ENCODE peak calls at places on chromosomes 16 and 17, in eight cellular contexts. I, D, K, N, O, V, X and T are unnamed samples.

GRCh38 chr16:54446639-54447038 is 160.1 kb upstream of the IRX3 start:
- DNase-seq in I (no peak), D (peak; percentile 94), K (no peak), N (no peak), O (peak; percentile 63), V (no peak), X (peak; percentile 85), T (no peak)

GRCh38 chr16:1960665-1961630 is 1.6 kb downstream of the NDUFB10 start:
- DNase-seq in I (no peak), D (peak; percentile 50), K (no peak), N (no peak), O (no peak), V (no peak), X (no peak), T (no peak)

GRCh38 chr16:58363746-58364393 is 28.4 kb upstream of the GINS3 start:
- DNase-seq in I (no peak), D (no peak), K (no peak), N (no peak), O (no peak), V (no peak), X (no peak), T (no peak)

GRCh38 chr16:3980311-3981111 is 100.0 kb upstream of the CREBBP start:
- DNase-seq in I (no peak), D (peak; percentile 63), K (no peak), N (no peak), O (peak; percentile 39), V (no peak), X (no peak), T (no peak)

GRCh38 chr17:44672479-44673093 is 16.3 kb downstream of the MEIOC start:
- DNase-seq in I (no peak), D (peak; percentile 53), K (no peak), N (no peak), O (peak; percentile 32), V (no peak), X (no peak), T (no peak)

GRCh38 chr17:15966183-15966878 is 21.4 kb downstream of the ADORA2B start:
- DNase-seq in I (peak; percentile 20), D (peak; percentile 35), K (peak; percentile 31), N (peak; percentile 48), O (no peak), V (no peak), X (no peak), T (no peak)

GRCh38 chr17:9801505-9801904 is 10.1 kb upstream of the DHRS7C start:
- DNase-seq in I (no peak), D (no peak), K (no peak), N (no peak), O (no peak), V (no peak), X (no peak), T (no peak)

GRCh38 chr17:80761421-80761871 is 216.8 kb downstream of the RPTOR start:
- DNase-seq in I (no peak), D (peak; percentile 81), K (no peak), N (no peak), O (peak; percentile 88), V (no peak), X (no peak), T (no peak)

GRCh38 chr16:22670551-22670970 is 143.4 kb upstream of the HS3ST2 start:
- DNase-seq in I (peak; percentile 29), D (peak; percentile 18), K (no peak), N (no peak), O (peak; percentile 96), V (peak; percentile 59), X (no peak), T (peak; percentile 76)

GRCh38 chr17:78395186-78395585 is 16.7 kb downstream of the PGS1 start:
- DNase-seq in I (no peak), D (no peak), K (no peak), N (no peak), O (no peak), V (no peak), X (no peak), T (no peak)

GRCh38 chr16:12390644-12391043 is 413.0 kb downstream of the CPPED1 start:
- DNase-seq in I (no peak), D (peak; percentile 61), K (no peak), N (no peak), O (no peak), V (no peak), X (no peak), T (no peak)

GRCh38 chr17:82152556-82153294 is 54.7 kb upstream of the FASN start:
- DNase-seq in I (no peak), D (no peak), K (peak; percentile 58), N (no peak), O (no peak), V (no peak), X (no peak), T (no peak)

GRCh38 chr16:58937661-58938060 is 203.5 kb upstream of the GOT2 start:
- DNase-seq in I (no peak), D (no peak), K (no peak), N (no peak), O (no peak), V (no peak), X (no peak), T (no peak)

GRCh38 chr17:30117548-30118155 is 1.0 kb downstream of the NSRP1 start:
- DNase-seq in I (no peak), D (peak; percentile 41), K (no peak), N (no peak), O (no peak), V (no peak), X (no peak), T (no peak)

GRCh38 chr17:43169561-43170139 is 1.4 kb upstream of the NBR1 start:
- DNase-seq in I (peak; percentile 34), D (no peak), K (no peak), N (no peak), O (peak; percentile 32), V (peak; percentile 47), X (peak; percentile 26), T (peak; percentile 27)

GRCh38 chr17:14351493-14351892 is 50.6 kb downstream of the HS3ST3B1 start:
- DNase-seq in I (no peak), D (peak; percentile 52), K (no peak), N (no peak), O (no peak), V (peak; percentile 42), X (no peak), T (no peak)

GRCh38 chr17:6713130-6713917 is at the start of gene SLC13A5:
- DNase-seq in I (peak; percentile 69), D (peak; percentile 29), K (no peak), N (peak; percentile 72), O (no peak), V (peak; percentile 62), X (no peak), T (peak; percentile 62)
- TF ChIP-seq CTCF in I (peak; percentile 50), D (peak; percentile 52), K (no peak), N (peak; percentile 72), O (peak; percentile 19), V (no peak), X (no peak), T (no peak)

GRCh38 chr17:48510761-48511604 is 19.8 kb downstream of the HOXB1 start:
- DNase-seq in I (no peak), D (peak; percentile 95), K (no peak), N (no peak), O (no peak), V (peak; percentile 67), X (no peak), T (peak; percentile 61)

GRCh38 chr17:48513097-48513496 is 17.7 kb downstream of the HOXB1 start:
- DNase-seq in I (no peak), D (no peak), K (no peak), N (no peak), O (no peak), V (no peak), X (no peak), T (no peak)

GRCh38 chr17:48515925-48516900 is 14.6 kb downstream of the HOXB1 start:
- DNase-seq in I (no peak), D (no peak), K (no peak), N (no peak), O (no peak), V (no peak), X (no peak), T (no peak)

GRCh38 chr17:48514483-48514876 is 16.3 kb downstream of the HOXB1 start:
- DNase-seq in I (no peak), D (no peak), K (no peak), N (no peak), O (no peak), V (no peak), X (no peak), T (no peak)

GRCh38 chr17:48513653-48514482 is 16.9 kb downstream of the HOXB1 start:
- DNase-seq in I (no peak), D (no peak), K (no peak), N (no peak), O (no peak), V (no peak), X (no peak), T (no peak)
- TF ChIP-seq CTCF in I (no peak), D (no peak), K (no peak), N (no peak), O (no peak), V (no peak), X (no peak), T (no peak)

DNA sequence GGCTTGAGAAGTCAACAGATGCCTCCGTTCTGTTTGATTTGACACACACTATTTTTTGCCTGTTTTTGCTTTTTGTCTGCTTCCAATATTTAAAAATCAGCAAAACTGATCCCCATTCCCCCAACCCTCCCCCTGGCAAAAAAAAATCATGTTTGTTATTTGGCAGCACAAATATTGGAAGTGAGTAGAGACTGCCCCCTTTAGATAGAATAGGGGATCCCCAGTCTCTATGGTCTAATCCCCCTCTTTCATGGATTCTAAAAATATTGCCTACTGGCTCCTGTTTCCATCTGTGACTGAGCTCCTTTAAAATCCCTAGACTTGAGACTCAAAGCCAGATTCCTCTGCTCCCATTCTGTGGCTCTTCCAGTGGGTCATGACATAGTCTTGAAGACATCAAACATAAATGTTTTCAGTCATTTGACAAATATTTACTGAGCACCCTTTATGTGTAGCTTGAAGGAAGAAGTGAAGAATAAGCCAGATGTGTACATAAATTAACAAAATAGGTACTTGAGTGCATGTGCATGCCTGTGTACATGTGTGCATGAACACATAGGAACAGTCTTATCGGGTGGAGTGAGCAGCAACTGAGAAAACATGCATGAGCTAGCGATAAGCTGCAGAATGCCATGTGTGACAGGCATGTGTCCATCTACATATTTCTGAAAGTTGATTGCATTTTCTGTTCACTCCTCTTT is 101.2 kb downstream of the SALL1 start:
- DNase-seq in I (no peak), D (no peak), K (no peak), N (no peak), O (no peak), V (no peak), X (no peak), T (no peak)
- TF ChIP-seq CTCF in I (no peak), D (no peak), K (no peak), N (peak; percentile 18), O (no peak), V (no peak), X (no peak), T (no peak)

DNA sequence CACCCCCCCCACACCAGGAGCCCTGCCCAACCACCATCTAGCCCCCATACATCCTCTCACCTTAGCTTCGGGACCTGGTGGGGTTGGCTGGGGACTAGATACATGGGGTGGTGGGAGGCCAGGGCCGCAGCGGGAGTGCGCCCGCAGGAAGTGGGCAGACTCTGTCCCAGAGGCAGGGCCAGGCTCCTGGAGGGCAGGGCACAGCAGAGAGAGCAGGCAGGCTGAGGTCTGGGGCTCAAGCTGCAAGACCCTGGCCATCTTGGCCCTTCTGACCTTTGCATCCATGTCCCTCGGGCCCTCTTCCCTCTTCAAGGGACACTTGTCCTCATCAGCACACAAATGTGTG is 2.7 kb downstream of the ENKD1 start:
- DNase-seq in I (no peak), D (no peak), K (no peak), N (no peak), O (no peak), V (no peak), X (no peak), T (no peak)
- TF ChIP-seq CTCF in I (no peak), D (no peak), K (no peak), N (no peak), O (no peak), V (no peak), X (no peak), T (no peak)